ENCODE peak calls at places on chromosomes 2 and 18, in ten cellular contexts. A is KBM-7; Y is omental fat pad; D is esophagus squamous epithelium; T is ACHN; B is right lobe of liver; E is EL; I is naive thymus-derived CD4-positive, alpha-beta T cell; P is CD8-positive, alpha-beta memory T cell; U is NCI-H1105. K is an unnamed sample.

GRCh38 chr2:75238670-75239330 is 39.5 kb upstream of the TACR1 start:
- DNase-seq in B (no peak), D (no peak), E (peak), P (no peak), A (no peak), Y (no peak), U (no peak), I (no peak), T (no peak), K (peak)

GRCh38 chr2:58228272-58228671 is 12.9 kb downstream of the FANCL start:
- DNase-seq in D (no peak), Y (no peak), B (no peak), I (no peak), A (no peak), T (no peak), E (no peak), U (no peak), P (no peak), K (no peak)

GRCh38 chr2:221166283-221166682 is 405.8 kb downstream of the EPHA4 start:
- DNase-seq in Y (no peak), A (no peak), E (peak), P (no peak), D (no peak), I (no peak), B (no peak), U (no peak), T (no peak), K (no peak)

GRCh38 chr2:120769076-120769786 is 33.6 kb downstream of the GLI2 start:
- DNase-seq in D (no peak), B (peak), Y (no peak), U (no peak), I (no peak), P (no peak), E (no peak), T (no peak), A (no peak), K (no peak)

GRCh38 chr2:59761966-59762365 is 791.5 kb downstream of the BCL11A start:
- DNase-seq in P (no peak), Y (no peak), U (no peak), E (no peak), B (no peak), I (no peak), A (no peak), T (no peak), D (no peak), K (no peak)

GRCh38 chr2:164073053-164073757 is 337.4 kb upstream of the FIGN start:
- DNase-seq in U (peak), T (no peak), B (no peak), A (no peak), E (peak), P (no peak), D (no peak), Y (no peak), I (no peak), K (peak)

GRCh38 chr2:113117594-113118262 is 9.7 kb upstream of the IL1RN start:
- DNase-seq in Y (no peak), A (no peak), E (peak), B (no peak), U (no peak), T (no peak), P (no peak), I (no peak), D (peak), K (peak)

GRCh38 chr18:48492880-48493279 is 46.0 kb upstream of the CTIF start:
- DNase-seq in I (no peak), P (no peak), D (no peak), B (no peak), A (no peak), Y (no peak), T (no peak), U (no peak), E (no peak), K (no peak)

GRCh38 chr2:3432693-3433338 is 53.3 kb downstream of the TRAPPC12 start:
- DNase-seq in A (no peak), B (no peak), P (no peak), E (no peak), I (no peak), D (no peak), U (no peak), T (no peak), Y (no peak), K (no peak)

GRCh38 chr18:10404148-10404547 is 50.3 kb upstream of the APCDD1 start:
- DNase-seq in T (no peak), E (no peak), I (no peak), Y (no peak), P (no peak), A (no peak), B (no peak), D (no peak), U (no peak), K (no peak)

GRCh38 chr18:59918320-59918755 is 18.5 kb downstream of the PMAIP1 start:
- DNase-seq in A (peak), E (peak), T (peak), B (peak), D (peak), I (no peak), U (peak), P (no peak), Y (no peak), K (peak)

GRCh38 chr2:120001461-120001860 is 11.4 kb upstream of the EPB41L5 start:
- DNase-seq in P (no peak), T (no peak), U (no peak), I (no peak), Y (no peak), D (no peak), E (no peak), B (no peak), A (no peak), K (no peak)

GRCh38 chr2:109527079-109527478 is 86.7 kb downstream of the SEPTIN10 start:
- DNase-seq in B (no peak), I (no peak), Y (no peak), E (no peak), T (no peak), U (no peak), D (no peak), P (no peak), A (no peak), K (no peak)

GRCh38 chr18:69636529-69637301 is 236.0 kb downstream of the DOK6 start:
- DNase-seq in P (peak), B (no peak), Y (no peak), U (no peak), D (no peak), I (peak), T (no peak), A (peak), E (no peak), K (no peak)

GRCh38 chr18:24894880-24895279 is 434.4 kb downstream of the HRH4 start:
- DNase-seq in B (no peak), D (no peak), E (no peak), P (no peak), U (no peak), Y (no peak), T (no peak), A (no peak), I (no peak), K (no peak)

GRCh38 chr2:9594361-9595063 is 36.3 kb downstream of the YWHAQ start:
- DNase-seq in A (no peak), D (no peak), P (no peak), E (peak), Y (no peak), T (peak), U (no peak), I (no peak), B (no peak), K (peak)

GRCh38 chr2:45804990-45805755 is 153.7 kb downstream of the PRKCE start:
- DNase-seq in B (no peak), D (no peak), U (no peak), I (no peak), T (no peak), P (no peak), Y (no peak), E (no peak), A (no peak), K (no peak)

GRCh38 chr2:203549406-203549805 is 14.3 kb upstream of the RAPH1 start:
- DNase-seq in B (no peak), T (no peak), Y (no peak), E (no peak), A (no peak), D (no peak), P (no peak), U (no peak), I (no peak), K (no peak)

K was measured in RPMI7951.